ENCODE peak calls at places on chromosomes 13 and 19, in eight cellular contexts. One of them, this sample, is unnamed.
A peak's percentile ranks its signal among the peaks of the same experiment; 100 is the strongest.

GRCh38 chr19:5143471-5144411 is 174.8 kb downstream of the KDM4B start:
- DNase-seq in T-helper 1 cell: no peak
- DNase-seq in neural crest cell: no peak
- DNase-seq in NCI-H82: no peak
- DNase-seq in type B pancreatic cell: no peak
- DNase-seq in NCI-H774: no peak
- DNase-seq in hypothalamus: no peak
- DNase-seq in left ventricle myocardium superior: peak; percentile 31
- DNase-seq in this sample: no peak

GRCh38 chr19:2160384-2160783 is 3.3 kb upstream of the DOT1L start:
- DNase-seq in hypothalamus: no peak
- DNase-seq in left ventricle myocardium superior: no peak
- DNase-seq in NCI-H82: no peak
- DNase-seq in NCI-H774: no peak
- DNase-seq in neural crest cell: no peak
- DNase-seq in T-helper 1 cell: no peak
- DNase-seq in type B pancreatic cell: no peak
- DNase-seq in this sample: no peak

GRCh38 chr13:99281811-99282263 is 23.7 kb upstream of the GPR18 start:
- DNase-seq in T-helper 1 cell: peak; percentile 48
- DNase-seq in NCI-H82: no peak
- DNase-seq in neural crest cell: no peak
- DNase-seq in hypothalamus: peak; percentile 9
- DNase-seq in type B pancreatic cell: no peak
- DNase-seq in NCI-H774: no peak
- DNase-seq in left ventricle myocardium superior: peak; percentile 69
- DNase-seq in this sample: no peak

GRCh38 chr19:45090034-45090433 is 2.9 kb upstream of the PPP1R37 start:
- DNase-seq in type B pancreatic cell: no peak
- DNase-seq in NCI-H82: no peak
- DNase-seq in hypothalamus: no peak
- DNase-seq in left ventricle myocardium superior: no peak
- DNase-seq in NCI-H774: no peak
- DNase-seq in neural crest cell: no peak
- DNase-seq in T-helper 1 cell: no peak
- DNase-seq in this sample: no peak

GRCh38 chr13:97498419-97498818 is 64.5 kb downstream of the RAP2A start:
- DNase-seq in hypothalamus: no peak
- DNase-seq in type B pancreatic cell: no peak
- DNase-seq in T-helper 1 cell: no peak
- DNase-seq in neural crest cell: no peak
- DNase-seq in NCI-H774: no peak
- DNase-seq in left ventricle myocardium superior: no peak
- DNase-seq in NCI-H82: no peak
- DNase-seq in this sample: no peak

GRCh38 chr19:5050016-5050656 is 81.2 kb downstream of the KDM4B start:
- DNase-seq in hypothalamus: no peak
- DNase-seq in NCI-H82: no peak
- DNase-seq in T-helper 1 cell: no peak
- DNase-seq in left ventricle myocardium superior: no peak
- DNase-seq in neural crest cell: no peak
- DNase-seq in NCI-H774: no peak
- DNase-seq in type B pancreatic cell: no peak
- DNase-seq in this sample: no peak

GRCh38 chr19:1486720-1487575 is 3.2 kb downstream of the PCSK4 start:
- DNase-seq in neural crest cell: no peak
- DNase-seq in hypothalamus: no peak
- DNase-seq in NCI-H774: no peak
- DNase-seq in type B pancreatic cell: no peak
- DNase-seq in NCI-H82: no peak
- DNase-seq in left ventricle myocardium superior: peak; percentile 25
- DNase-seq in T-helper 1 cell: no peak
- DNase-seq in this sample: no peak

GRCh38 chr19:41398042-41398403 is 405 bp downstream of the BCKDHA start:
- DNase-seq in hypothalamus: no peak
- DNase-seq in left ventricle myocardium superior: no peak
- DNase-seq in T-helper 1 cell: no peak
- DNase-seq in NCI-H774: no peak
- DNase-seq in NCI-H82: peak; percentile 49
- DNase-seq in type B pancreatic cell: no peak
- DNase-seq in neural crest cell: no peak
- DNase-seq in this sample: no peak

GRCh38 chr19:45403781-45404556 is 900 bp downstream of the PPP1R13L start:
- DNase-seq in type B pancreatic cell: no peak
- DNase-seq in T-helper 1 cell: peak; percentile 57
- DNase-seq in hypothalamus: no peak
- DNase-seq in NCI-H82: peak; percentile 89
- DNase-seq in NCI-H774: peak; percentile 24
- DNase-seq in neural crest cell: peak; percentile 39
- DNase-seq in left ventricle myocardium superior: peak; percentile 86
- DNase-seq in this sample: peak; percentile 16

GRCh38 chr19:1469936-1470863 is 8.8 kb downstream of the C19orf25 start:
- DNase-seq in left ventricle myocardium superior: peak; percentile 68
- DNase-seq in type B pancreatic cell: no peak
- DNase-seq in NCI-H82: peak; percentile 95
- DNase-seq in neural crest cell: no peak
- DNase-seq in NCI-H774: peak; percentile 59
- DNase-seq in hypothalamus: no peak
- DNase-seq in T-helper 1 cell: peak; percentile 69
- DNase-seq in this sample: no peak

GRCh38 chr19:29001006-29001921 is 211.7 kb downstream of the UQCRFS1 start:
- DNase-seq in NCI-H82: no peak
- DNase-seq in T-helper 1 cell: no peak
- DNase-seq in type B pancreatic cell: no peak
- DNase-seq in hypothalamus: peak; percentile 20
- DNase-seq in NCI-H774: no peak
- DNase-seq in left ventricle myocardium superior: no peak
- DNase-seq in neural crest cell: no peak
- DNase-seq in this sample: no peak

GRCh38 chr13:110661256-110661655 is 44.7 kb downstream of the CARS2 start:
- DNase-seq in NCI-H774: no peak
- DNase-seq in hypothalamus: no peak
- DNase-seq in T-helper 1 cell: no peak
- DNase-seq in type B pancreatic cell: no peak
- DNase-seq in neural crest cell: no peak
- DNase-seq in NCI-H82: no peak
- DNase-seq in left ventricle myocardium superior: no peak
- DNase-seq in this sample: no peak

GRCh38 chr19:16942583-16942982 is 53.8 kb downstream of the F2RL3 start:
- DNase-seq in type B pancreatic cell: peak; percentile 15
- DNase-seq in left ventricle myocardium superior: no peak
- DNase-seq in neural crest cell: no peak
- DNase-seq in NCI-H774: no peak
- DNase-seq in hypothalamus: no peak
- DNase-seq in NCI-H82: no peak
- DNase-seq in T-helper 1 cell: no peak
- DNase-seq in this sample: no peak

GRCh38 chr19:28544451-28545261 is 668.3 kb downstream of the UQCRFS1 start:
- DNase-seq in NCI-H82: no peak
- DNase-seq in NCI-H774: no peak
- DNase-seq in T-helper 1 cell: no peak
- DNase-seq in left ventricle myocardium superior: no peak
- DNase-seq in hypothalamus: no peak
- DNase-seq in type B pancreatic cell: no peak
- DNase-seq in neural crest cell: no peak
- DNase-seq in this sample: no peak

GRCh38 chr13:31409678-31410356 is 210.0 kb downstream of the B3GLCT start:
- DNase-seq in neural crest cell: no peak
- DNase-seq in type B pancreatic cell: no peak
- DNase-seq in left ventricle myocardium superior: no peak
- DNase-seq in NCI-H82: no peak
- DNase-seq in NCI-H774: no peak
- DNase-seq in hypothalamus: no peak
- DNase-seq in T-helper 1 cell: no peak
- DNase-seq in this sample: no peak

GRCh38 chr19:4988770-4989251 is 19.9 kb downstream of the KDM4B start:
- DNase-seq in type B pancreatic cell: no peak
- DNase-seq in left ventricle myocardium superior: peak; percentile 73
- DNase-seq in NCI-H774: no peak
- DNase-seq in T-helper 1 cell: no peak
- DNase-seq in neural crest cell: no peak
- DNase-seq in NCI-H82: no peak
- DNase-seq in hypothalamus: peak; percentile 68
- DNase-seq in this sample: no peak

GRCh38 chr13:105343134-105343806 is 1192.2 kb downstream of the EFNB2 start:
- DNase-seq in type B pancreatic cell: no peak
- DNase-seq in NCI-H774: no peak
- DNase-seq in neural crest cell: no peak
- DNase-seq in NCI-H82: no peak
- DNase-seq in left ventricle myocardium superior: no peak
- DNase-seq in T-helper 1 cell: no peak
- DNase-seq in hypothalamus: no peak
- DNase-seq in this sample: no peak

GRCh38 chr13:42363941-42364612 is 92.1 kb downstream of the AKAP11 start:
- DNase-seq in NCI-H774: no peak
- DNase-seq in neural crest cell: no peak
- DNase-seq in type B pancreatic cell: no peak
- DNase-seq in hypothalamus: no peak
- DNase-seq in NCI-H82: no peak
- DNase-seq in left ventricle myocardium superior: no peak
- DNase-seq in T-helper 1 cell: no peak
- DNase-seq in this sample: no peak

GRCh38 chr19:7515471-7516226 is at the start of gene ZNF358:
- DNase-seq in NCI-H774: peak; percentile 58
- DNase-seq in neural crest cell: peak; percentile 71
- DNase-seq in type B pancreatic cell: peak; percentile 86
- DNase-seq in NCI-H82: peak; percentile 78
- DNase-seq in hypothalamus: peak; percentile 67
- DNase-seq in left ventricle myocardium superior: peak; percentile 91
- DNase-seq in T-helper 1 cell: no peak
- DNase-seq in this sample: no peak

GRCh38 chr19:54795763-54796162 is 7.6 kb upstream of the KIR2DL4 start:
- DNase-seq in left ventricle myocardium superior: no peak
- DNase-seq in T-helper 1 cell: no peak
- DNase-seq in NCI-H82: no peak
- DNase-seq in NCI-H774: no peak
- DNase-seq in neural crest cell: no peak
- DNase-seq in hypothalamus: no peak
- DNase-seq in type B pancreatic cell: no peak
- DNase-seq in this sample: no peak

GRCh38 chr13:46961719-46962118 is 64.9 kb upstream of the HTR2A start:
- DNase-seq in T-helper 1 cell: no peak
- DNase-seq in type B pancreatic cell: no peak
- DNase-seq in hypothalamus: no peak
- DNase-seq in NCI-H774: no peak
- DNase-seq in neural crest cell: no peak
- DNase-seq in left ventricle myocardium superior: no peak
- DNase-seq in NCI-H82: no peak
- DNase-seq in this sample: no peak

GRCh38 chr19:46613525-46613924 is 11.4 kb downstream of the PTGIR start:
- DNase-seq in T-helper 1 cell: no peak
- DNase-seq in type B pancreatic cell: no peak
- DNase-seq in NCI-H774: no peak
- DNase-seq in left ventricle myocardium superior: peak; percentile 30
- DNase-seq in neural crest cell: no peak
- DNase-seq in NCI-H82: no peak
- DNase-seq in hypothalamus: no peak
- DNase-seq in this sample: no peak

GRCh38 chr19:6442087-6442688 is 8.6 kb upstream of the SLC25A41 start:
- DNase-seq in NCI-H82: no peak
- DNase-seq in hypothalamus: no peak
- DNase-seq in neural crest cell: no peak
- DNase-seq in T-helper 1 cell: no peak
- DNase-seq in type B pancreatic cell: no peak
- DNase-seq in NCI-H774: no peak
- DNase-seq in left ventricle myocardium superior: no peak
- DNase-seq in this sample: no peak

GRCh38 chr19:36999313-36999712 is 78.9 kb upstream of the ZNF420 start:
- DNase-seq in T-helper 1 cell: no peak
- DNase-seq in hypothalamus: no peak
- DNase-seq in left ventricle myocardium superior: no peak
- DNase-seq in type B pancreatic cell: no peak
- DNase-seq in neural crest cell: no peak
- DNase-seq in NCI-H774: no peak
- DNase-seq in NCI-H82: no peak
- DNase-seq in this sample: no peak

GRCh38 chr19:31641591-31641990 is 292.4 kb upstream of the TSHZ3 start:
- DNase-seq in left ventricle myocardium superior: no peak
- DNase-seq in hypothalamus: no peak
- DNase-seq in neural crest cell: no peak
- DNase-seq in NCI-H82: no peak
- DNase-seq in type B pancreatic cell: no peak
- DNase-seq in NCI-H774: no peak
- DNase-seq in T-helper 1 cell: no peak
- DNase-seq in this sample: no peak

GRCh38 chr19:2429917-2430570 is 2.7 kb upstream of the TIMM13 start:
- DNase-seq in NCI-H774: no peak
- DNase-seq in hypothalamus: no peak
- DNase-seq in type B pancreatic cell: no peak
- DNase-seq in neural crest cell: no peak
- DNase-seq in T-helper 1 cell: no peak
- DNase-seq in left ventricle myocardium superior: no peak
- DNase-seq in NCI-H82: no peak
- DNase-seq in this sample: no peak

GRCh38 chr13:112703935-112704633 is 14.2 kb downstream of the ATP11A start:
- DNase-seq in left ventricle myocardium superior: no peak
- DNase-seq in NCI-H774: no peak
- DNase-seq in neural crest cell: no peak
- DNase-seq in type B pancreatic cell: no peak
- DNase-seq in hypothalamus: no peak
- DNase-seq in NCI-H82: no peak
- DNase-seq in T-helper 1 cell: no peak
- DNase-seq in this sample: no peak

GRCh38 chr19:31974290-31974689 is 371.1 kb upstream of the ZNF507 start:
- DNase-seq in neural crest cell: no peak
- DNase-seq in T-helper 1 cell: no peak
- DNase-seq in left ventricle myocardium superior: no peak
- DNase-seq in hypothalamus: no peak
- DNase-seq in NCI-H82: no peak
- DNase-seq in NCI-H774: no peak
- DNase-seq in type B pancreatic cell: no peak
- DNase-seq in this sample: no peak

GRCh38 chr13:111328803-111329410 is 8.5 kb downstream of the TEX29 start:
- DNase-seq in hypothalamus: no peak
- DNase-seq in NCI-H774: no peak
- DNase-seq in neural crest cell: no peak
- DNase-seq in left ventricle myocardium superior: no peak
- DNase-seq in T-helper 1 cell: no peak
- DNase-seq in NCI-H82: no peak
- DNase-seq in type B pancreatic cell: peak; percentile 52
- DNase-seq in this sample: no peak

GRCh38 chr13:27869436-27870090 is 50.2 kb upstream of the PDX1 start:
- DNase-seq in NCI-H774: no peak
- DNase-seq in T-helper 1 cell: no peak
- DNase-seq in hypothalamus: no peak
- DNase-seq in left ventricle myocardium superior: no peak
- DNase-seq in type B pancreatic cell: no peak
- DNase-seq in neural crest cell: no peak
- DNase-seq in NCI-H82: peak; percentile 8
- DNase-seq in this sample: no peak

GRCh38 chr13:94435604-94436226 is 43.8 kb downstream of the DCT start:
- DNase-seq in hypothalamus: no peak
- DNase-seq in type B pancreatic cell: no peak
- DNase-seq in NCI-H82: peak; percentile 91
- DNase-seq in T-helper 1 cell: no peak
- DNase-seq in NCI-H774: peak; percentile 31
- DNase-seq in neural crest cell: no peak
- DNase-seq in left ventricle myocardium superior: no peak
- DNase-seq in this sample: peak; percentile 66

GRCh38 chr13:102617697-102618350 is 21.0 kb downstream of the TPP2 start:
- DNase-seq in left ventricle myocardium superior: no peak
- DNase-seq in NCI-H82: no peak
- DNase-seq in neural crest cell: no peak
- DNase-seq in hypothalamus: no peak
- DNase-seq in NCI-H774: no peak
- DNase-seq in type B pancreatic cell: no peak
- DNase-seq in T-helper 1 cell: no peak
- DNase-seq in this sample: no peak

GRCh38 chr19:2962018-2962670 is 15.2 kb upstream of the TLE6 start:
- DNase-seq in hypothalamus: no peak
- DNase-seq in T-helper 1 cell: peak; percentile 58
- DNase-seq in type B pancreatic cell: no peak
- DNase-seq in left ventricle myocardium superior: no peak
- DNase-seq in NCI-H82: peak; percentile 86
- DNase-seq in neural crest cell: peak; percentile 67
- DNase-seq in NCI-H774: peak; percentile 5
- DNase-seq in this sample: peak; percentile 54

GRCh38 chr19:45508931-45509691 is 1.8 kb downstream of the VASP start:
- DNase-seq in type B pancreatic cell: no peak
- DNase-seq in T-helper 1 cell: no peak
- DNase-seq in left ventricle myocardium superior: peak; percentile 81
- DNase-seq in NCI-H774: peak; percentile 8
- DNase-seq in hypothalamus: peak; percentile 27
- DNase-seq in neural crest cell: peak; percentile 41
- DNase-seq in NCI-H82: peak; percentile 66
- DNase-seq in this sample: no peak